ENCODE peak calls at places on chromosomes 7 and 10, in six cellular contexts. One of them, this sample, is unnamed.

GRCh38 chr7:12655161-12655560 is 32.3 kb upstream of the ARL4A start:
- ATAC-seq in mucosa of descending colon: no peak
- ATAC-seq in Right ventricle myocardium inferior: no peak
- ATAC-seq in pancreas: no peak
- ATAC-seq in A549: no peak
- ATAC-seq in T-cell: no peak
- ATAC-seq in this sample: no peak

GRCh38 chr10:102599565-102600327 is 44.5 kb upstream of the TRIM8 start:
- ATAC-seq in Right ventricle myocardium inferior: peak
- ATAC-seq in pancreas: no peak
- ATAC-seq in T-cell: no peak
- ATAC-seq in A549: no peak
- ATAC-seq in mucosa of descending colon: no peak
- ATAC-seq in this sample: no peak

GRCh38 chr10:86970887-86971145 is 2.5 kb downstream of the ADIRF start:
- ATAC-seq in A549: peak
- ATAC-seq in mucosa of descending colon: peak
- ATAC-seq in T-cell: no peak
- ATAC-seq in Right ventricle myocardium inferior: peak
- ATAC-seq in pancreas: peak
- ATAC-seq in this sample: no peak

GRCh38 chr10:99659868-99660366 is 608 bp downstream of the ENTPD7 start:
- ATAC-seq in pancreas: peak
- ATAC-seq in A549: peak
- ATAC-seq in Right ventricle myocardium inferior: no peak
- ATAC-seq in mucosa of descending colon: peak
- ATAC-seq in T-cell: no peak
- ATAC-seq in this sample: no peak

GRCh38 chr7:150753239-150753638 is 16.0 kb downstream of the GIMAP5 start:
- ATAC-seq in pancreas: peak
- ATAC-seq in mucosa of descending colon: no peak
- ATAC-seq in A549: no peak
- ATAC-seq in Right ventricle myocardium inferior: no peak
- ATAC-seq in T-cell: no peak
- ATAC-seq in this sample: no peak

GRCh38 chr10:46558411-46559185 is 2.1 kb upstream of the GPRIN2 start:
- ATAC-seq in pancreas: no peak
- ATAC-seq in mucosa of descending colon: peak
- ATAC-seq in Right ventricle myocardium inferior: no peak
- ATAC-seq in A549: peak
- ATAC-seq in T-cell: no peak
- ATAC-seq in this sample: no peak

GRCh38 chr10:49520122-49520775 is 18.7 kb downstream of the ERCC6 start:
- ATAC-seq in mucosa of descending colon: no peak
- ATAC-seq in T-cell: no peak
- ATAC-seq in pancreas: no peak
- ATAC-seq in Right ventricle myocardium inferior: no peak
- ATAC-seq in A549: no peak
- ATAC-seq in this sample: no peak

GRCh38 chr7:17144313-17144712 is 154.1 kb upstream of the AHR start:
- ATAC-seq in Right ventricle myocardium inferior: no peak
- ATAC-seq in mucosa of descending colon: peak
- ATAC-seq in A549: peak
- ATAC-seq in T-cell: peak
- ATAC-seq in pancreas: peak
- ATAC-seq in this sample: peak

GRCh38 chr7:148711191-148712102 is 12.7 kb downstream of the CUL1 start:
- ATAC-seq in A549: no peak
- ATAC-seq in mucosa of descending colon: no peak
- ATAC-seq in Right ventricle myocardium inferior: no peak
- ATAC-seq in pancreas: no peak
- ATAC-seq in T-cell: no peak
- ATAC-seq in this sample: no peak

GRCh38 chr7:2567663-2568238 is 9.0 kb downstream of the IQCE start:
- ATAC-seq in T-cell: no peak
- ATAC-seq in mucosa of descending colon: no peak
- ATAC-seq in Right ventricle myocardium inferior: peak
- ATAC-seq in A549: peak
- ATAC-seq in pancreas: peak
- ATAC-seq in this sample: no peak

GRCh38 chr7:108503112-108504026 is 22.6 kb downstream of the PNPLA8 start:
- ATAC-seq in A549: no peak
- ATAC-seq in pancreas: no peak
- ATAC-seq in mucosa of descending colon: peak
- ATAC-seq in T-cell: no peak
- ATAC-seq in Right ventricle myocardium inferior: peak
- ATAC-seq in this sample: no peak

GRCh38 chr7:148793590-148793989 is 90.5 kb downstream of the EZH2 start:
- ATAC-seq in Right ventricle myocardium inferior: no peak
- ATAC-seq in mucosa of descending colon: no peak
- ATAC-seq in pancreas: no peak
- ATAC-seq in T-cell: no peak
- ATAC-seq in A549: no peak
- ATAC-seq in this sample: no peak

GRCh38 chr7:391961-392524 is 102.1 kb downstream of the FOXL3 start:
- ATAC-seq in Right ventricle myocardium inferior: no peak
- ATAC-seq in mucosa of descending colon: no peak
- ATAC-seq in T-cell: no peak
- ATAC-seq in pancreas: no peak
- ATAC-seq in A549: no peak
- ATAC-seq in this sample: no peak

GRCh38 chr10:63261496-63261895 is 128.4 kb downstream of the NRBF2 start:
- ATAC-seq in T-cell: no peak
- ATAC-seq in mucosa of descending colon: no peak
- ATAC-seq in A549: no peak
- ATAC-seq in pancreas: no peak
- ATAC-seq in Right ventricle myocardium inferior: no peak
- ATAC-seq in this sample: peak

GRCh38 chr7:64630496-64630895 is 35.4 kb upstream of the ZNF107 start:
- ATAC-seq in A549: peak
- ATAC-seq in pancreas: peak
- ATAC-seq in Right ventricle myocardium inferior: no peak
- ATAC-seq in mucosa of descending colon: no peak
- ATAC-seq in T-cell: peak
- ATAC-seq in this sample: no peak

GRCh38 chr7:57404343-57404966 is 45.5 kb upstream of the ZNF716 start:
- ATAC-seq in pancreas: peak
- ATAC-seq in mucosa of descending colon: peak
- ATAC-seq in A549: no peak
- ATAC-seq in T-cell: no peak
- ATAC-seq in Right ventricle myocardium inferior: peak
- ATAC-seq in this sample: no peak

GRCh38 chr10:101219137-101219945 is 9.9 kb downstream of the LBX1 start:
- ATAC-seq in mucosa of descending colon: no peak
- ATAC-seq in Right ventricle myocardium inferior: no peak
- ATAC-seq in T-cell: no peak
- ATAC-seq in A549: no peak
- ATAC-seq in pancreas: no peak
- ATAC-seq in this sample: no peak

GRCh38 chr10:30422296-30422695 is 11.7 kb upstream of the MAP3K8 start:
- ATAC-seq in A549: no peak
- ATAC-seq in pancreas: no peak
- ATAC-seq in T-cell: no peak
- ATAC-seq in mucosa of descending colon: no peak
- ATAC-seq in Right ventricle myocardium inferior: no peak
- ATAC-seq in this sample: no peak

GRCh38 chr7:6475433-6476186 is 27.9 kb upstream of the DAGLB start:
- ATAC-seq in Right ventricle myocardium inferior: no peak
- ATAC-seq in pancreas: no peak
- ATAC-seq in A549: peak
- ATAC-seq in T-cell: no peak
- ATAC-seq in mucosa of descending colon: no peak
- ATAC-seq in this sample: peak

GRCh38 chr10:119761106-119761505 is 35.3 kb downstream of the INPP5F start:
- ATAC-seq in A549: peak
- ATAC-seq in mucosa of descending colon: peak
- ATAC-seq in pancreas: no peak
- ATAC-seq in T-cell: no peak
- ATAC-seq in Right ventricle myocardium inferior: no peak
- ATAC-seq in this sample: no peak

GRCh38 chr7:150986099-150986512 is 4.7 kb upstream of the NOS3 start:
- ATAC-seq in pancreas: peak
- ATAC-seq in T-cell: no peak
- ATAC-seq in Right ventricle myocardium inferior: peak
- ATAC-seq in mucosa of descending colon: peak
- ATAC-seq in A549: peak
- ATAC-seq in this sample: peak

GRCh38 chr7:131330299-131330698 is 2.6 kb downstream of the MKLN1 start:
- ATAC-seq in A549: no peak
- ATAC-seq in mucosa of descending colon: no peak
- ATAC-seq in Right ventricle myocardium inferior: no peak
- ATAC-seq in pancreas: no peak
- ATAC-seq in T-cell: no peak
- ATAC-seq in this sample: no peak

GRCh38 chr10:11295492-11295891 is 277.8 kb downstream of the CELF2 start:
- ATAC-seq in pancreas: no peak
- ATAC-seq in A549: no peak
- ATAC-seq in T-cell: no peak
- ATAC-seq in mucosa of descending colon: no peak
- ATAC-seq in Right ventricle myocardium inferior: no peak
- ATAC-seq in this sample: peak

GRCh38 chr7:44754802-44755697 is 6.4 kb downstream of the ZMIZ2 start:
- ATAC-seq in A549: no peak
- ATAC-seq in T-cell: no peak
- ATAC-seq in pancreas: no peak
- ATAC-seq in Right ventricle myocardium inferior: no peak
- ATAC-seq in mucosa of descending colon: peak
- ATAC-seq in this sample: no peak

GRCh38 chr10:114340816-114341215 is 63.5 kb downstream of the AFAP1L2 start:
- ATAC-seq in pancreas: no peak
- ATAC-seq in T-cell: no peak
- ATAC-seq in mucosa of descending colon: no peak
- ATAC-seq in A549: no peak
- ATAC-seq in Right ventricle myocardium inferior: peak
- ATAC-seq in this sample: no peak

GRCh38 chr10:109892087-109892486 is 31.2 kb downstream of the XPNPEP1 start:
- ATAC-seq in pancreas: peak
- ATAC-seq in Right ventricle myocardium inferior: no peak
- ATAC-seq in mucosa of descending colon: no peak
- ATAC-seq in T-cell: no peak
- ATAC-seq in A549: no peak
- ATAC-seq in this sample: peak

GRCh38 chr7:150341263-150342118 is at the start of gene RARRES2:
- ATAC-seq in Right ventricle myocardium inferior: peak
- ATAC-seq in mucosa of descending colon: peak
- ATAC-seq in T-cell: no peak
- ATAC-seq in pancreas: peak
- ATAC-seq in A549: no peak
- ATAC-seq in this sample: no peak

GRCh38 chr7:137670521-137671064 is 176.2 kb downstream of the DGKI start:
- ATAC-seq in pancreas: no peak
- ATAC-seq in mucosa of descending colon: no peak
- ATAC-seq in T-cell: no peak
- ATAC-seq in A549: no peak
- ATAC-seq in Right ventricle myocardium inferior: peak
- ATAC-seq in this sample: no peak